ENCODE peak calls at places on chromosomes 11 and 22, in ten cellular contexts. L is right atrium auricular region; A is heart right ventricle; X is left ventricle myocardium inferior; S is ovary; Y is spleen; G is PC-3; R is CD8-positive, alpha-beta T cell; Q is kidney; J is fibroblast of lung. N is an unnamed sample. For H3K4me1, the result is how much of the 10 kb centered on the place peaks cover.

GRCh38 chr22:29994027-29994715 is 86.1 kb upstream of the HORMAD2 start:
- DNase-seq in L (no peak), A (no peak), X (no peak), S (no peak), Y (no peak), G (peak), R (no peak), Q (no peak), J (peak), N (no peak)

GRCh38 chr22:47918936-47919505 is 1156.6 kb downstream of the TBC1D22A start:
- DNase-seq in L (no peak), A (no peak), X (no peak), S (no peak), Y (no peak), G (no peak), R (no peak), Q (no peak), J (no peak), N (no peak)

GRCh38 chr11:2774173-2775082 is 74.6 kb upstream of the KCNQ1OT1 start:
- DNase-seq in L (peak), A (peak), X (no peak), S (peak), Y (peak), G (no peak), R (peak), Q (no peak), J (no peak), N (peak)

GRCh38 chr22:49353185-49353584 is 474.5 kb downstream of the BRD1 start:
- DNase-seq in L (no peak), A (no peak), X (no peak), S (no peak), Y (peak), G (no peak), R (no peak), Q (peak), J (no peak), N (no peak)

GRCh38 chr11:3130269-3131071 is 34.6 kb downstream of the OSBPL5 start:
- DNase-seq in L (no peak), A (no peak), X (peak), S (no peak), Y (peak), G (peak), R (no peak), Q (peak), J (no peak), N (no peak)

GRCh38 chr11:105456950-105457349 is 152.9 kb upstream of the GRIA4 start:
- DNase-seq in L (no peak), A (no peak), X (no peak), S (no peak), Y (no peak), G (no peak), R (no peak), Q (no peak), J (no peak), N (no peak)

GRCh38 chr22:43835736-43836135 is 23.6 kb upstream of the EFCAB6 start:
- DNase-seq in L (no peak), A (no peak), X (no peak), S (no peak), Y (no peak), G (no peak), R (no peak), Q (no peak), J (no peak), N (no peak)

GRCh38 chr11:130774703-130775102 is 141.6 kb downstream of the SNX19 start:
- DNase-seq in L (no peak), A (peak), X (peak), S (no peak), Y (no peak), G (peak), R (no peak), Q (no peak), J (no peak), N (no peak)

GRCh38 chr11:1310315-1310687 is 869 bp upstream of the TOLLIP start:
- DNase-seq in L (no peak), A (no peak), X (no peak), S (no peak), Y (no peak), G (no peak), R (no peak), Q (no peak), J (no peak), N (no peak)

GRCh38 chr11:47714554-47715081 is 551 bp downstream of the AGBL2 start:
- DNase-seq in L (no peak), A (no peak), X (no peak), S (no peak), Y (peak), G (no peak), R (peak), Q (no peak), J (peak), N (peak)

GRCh38 chr11:122177238-122177637 is 61.2 kb upstream of the BLID start:
- DNase-seq in L (no peak), A (no peak), X (no peak), S (no peak), Y (no peak), G (no peak), R (no peak), Q (no peak), J (no peak), N (no peak)

GRCh38 chr11:121936375-121936774 is 179.6 kb downstream of the BLID start:
- DNase-seq in L (no peak), A (no peak), X (no peak), S (no peak), Y (no peak), G (peak), R (no peak), Q (no peak), J (peak), N (no peak)

GRCh38 chr11:4606231-4607015 is 1.6 kb downstream of the TRIM68 start:
- DNase-seq in L (no peak), A (no peak), X (no peak), S (no peak), Y (no peak), G (peak), R (no peak), Q (no peak), J (peak), N (no peak)

GRCh38 chr11:27458182-27458581 is 14.4 kb downstream of the LGR4 start:
- DNase-seq in L (no peak), A (no peak), X (no peak), S (no peak), Y (no peak), G (no peak), R (no peak), Q (no peak), J (no peak), N (no peak)

GRCh38 chr11:30585067-30585891 is 874 bp downstream of the MPPED2 start:
- DNase-seq in L (no peak), A (peak), X (peak), S (no peak), Y (peak), G (no peak), R (no peak), Q (peak), J (no peak), N (peak)

GRCh38 chr22:33130473-33130872 is 72.3 kb upstream of the SYN3 start:
- DNase-seq in L (no peak), A (no peak), X (no peak), S (no peak), Y (no peak), G (no peak), R (no peak), Q (no peak), J (no peak), N (no peak)

GRCh38 chr11:128806496-128807261 is 60.4 kb downstream of the KCNJ1 start:
- DNase-seq in L (no peak), A (no peak), X (no peak), S (no peak), Y (no peak), G (no peak), R (no peak), Q (no peak), J (peak), N (no peak)

GRCh38 chr11:128804481-128804880 is 62.6 kb downstream of the KCNJ1 start:
- DNase-seq in L (no peak), A (no peak), X (no peak), S (no peak), Y (no peak), G (no peak), R (no peak), Q (no peak), J (peak), N (no peak)

GRCh38 chr11:128803440-128803839 is 63.7 kb downstream of the KCNJ1 start:
- DNase-seq in L (no peak), A (no peak), X (no peak), S (no peak), Y (no peak), G (no peak), R (no peak), Q (no peak), J (no peak), N (no peak)

GRCh38 chr11:128800871-128801417 is 66.2 kb downstream of the KCNJ1 start:
- DNase-seq in L (no peak), A (no peak), X (no peak), S (no peak), Y (no peak), G (no peak), R (no peak), Q (no peak), J (no peak), N (no peak)

GRCh38 chr11:128802358-128802981 is 64.6 kb downstream of the KCNJ1 start:
- DNase-seq in L (no peak), A (no peak), X (no peak), S (no peak), Y (no peak), G (peak), R (no peak), Q (no peak), J (no peak), N (no peak)
- TF ChIP-seq CTCF in L (peak), A (peak), X (peak), S (no peak), Y (peak), G (peak), R (no peak), Q (peak), J (peak), N (no peak)

DNA sequence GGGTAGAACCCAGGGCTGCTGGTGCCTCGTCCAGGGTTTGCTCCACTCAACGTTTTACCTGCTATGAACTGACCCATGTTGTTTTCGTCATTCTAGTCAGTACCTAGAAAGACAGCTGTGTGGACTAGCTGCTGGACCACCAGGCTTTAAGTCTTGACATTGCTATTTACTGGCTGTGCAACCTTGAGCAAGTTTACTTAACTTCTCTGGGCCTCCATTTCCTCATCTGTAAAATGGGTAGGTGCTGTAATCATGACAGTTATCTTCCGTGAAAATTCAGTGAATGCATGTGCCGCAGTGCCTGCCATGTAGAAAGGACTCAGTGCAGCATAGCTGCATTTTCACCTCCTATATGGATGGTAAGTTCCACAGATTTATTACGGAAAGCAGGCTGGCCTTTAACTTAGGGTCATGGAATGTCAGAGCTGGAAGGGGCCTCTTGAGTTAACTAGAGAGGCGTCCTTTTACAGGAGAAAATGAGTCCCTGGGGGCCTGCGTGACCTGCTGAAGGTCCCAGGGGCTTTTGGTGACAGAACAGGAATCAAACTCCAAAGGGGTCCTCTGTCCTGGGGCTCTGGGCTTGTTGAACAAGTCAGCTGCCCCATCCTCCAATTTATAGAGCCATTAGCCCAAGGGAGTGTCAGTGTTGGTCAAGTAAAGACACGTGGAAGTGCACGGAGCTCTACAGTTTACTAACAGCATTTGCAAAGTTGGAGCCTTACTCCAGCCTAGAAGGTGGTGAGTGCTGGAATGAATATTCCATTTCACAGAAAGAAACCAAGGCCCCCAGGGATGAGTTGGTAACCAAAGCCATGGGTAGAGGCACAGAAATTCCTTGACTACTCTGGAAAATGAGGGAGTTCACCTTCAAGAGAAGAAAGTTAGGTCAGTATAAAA is 12.0 kb upstream of the MALAT1 start:
- DNase-seq in L (no peak), A (no peak), X (no peak), S (no peak), Y (no peak), G (no peak), R (no peak), Q (peak), J (no peak), N (peak)
- H3K4me1 ChIP-seq in L (half or more), A (half or more), X (half or more), S (under half), Y (under half), G (under half), R (under half), Q (half or more), J (under half), N (under half)

DNA sequence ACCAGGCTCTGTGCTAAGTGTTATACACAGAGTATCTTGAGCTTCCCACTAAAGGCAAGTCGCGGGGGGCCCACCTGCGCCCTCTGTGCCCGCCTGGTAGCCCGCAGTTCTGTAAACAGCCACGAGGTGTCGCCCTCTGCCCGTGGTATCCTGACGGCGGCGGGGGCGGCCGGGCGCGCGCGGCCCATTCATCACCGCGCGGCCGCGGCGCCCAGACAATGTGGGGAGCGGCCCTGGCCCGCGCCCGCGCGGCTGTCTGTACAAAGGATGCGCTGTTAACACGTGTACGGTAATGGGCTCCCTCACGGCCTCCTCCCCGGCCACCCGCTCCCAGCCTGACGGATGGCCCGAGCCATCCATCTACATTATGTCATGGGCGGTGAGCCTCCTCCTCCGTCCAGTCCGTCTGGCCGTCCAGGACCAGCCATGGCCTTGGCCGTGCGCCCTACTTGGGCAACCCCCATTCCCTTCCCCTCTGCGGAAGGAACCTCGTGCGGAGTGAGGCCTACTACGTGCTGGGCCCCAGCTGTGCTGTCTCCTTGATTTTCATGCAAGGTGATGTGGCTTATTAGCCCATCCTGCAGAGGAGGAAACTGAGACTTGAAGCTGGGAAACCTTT is 99.4 kb downstream of the MIAT start:
- DNase-seq in L (peak), A (peak), X (peak), S (peak), Y (peak), G (peak), R (peak), Q (peak), J (peak), N (peak)
- H3K4me3 ChIP-seq in L (peak), A (peak), X (peak), S (no peak), Y (no peak), G (peak), R (no peak), Q (no peak), J (no peak), N (peak)

DNA sequence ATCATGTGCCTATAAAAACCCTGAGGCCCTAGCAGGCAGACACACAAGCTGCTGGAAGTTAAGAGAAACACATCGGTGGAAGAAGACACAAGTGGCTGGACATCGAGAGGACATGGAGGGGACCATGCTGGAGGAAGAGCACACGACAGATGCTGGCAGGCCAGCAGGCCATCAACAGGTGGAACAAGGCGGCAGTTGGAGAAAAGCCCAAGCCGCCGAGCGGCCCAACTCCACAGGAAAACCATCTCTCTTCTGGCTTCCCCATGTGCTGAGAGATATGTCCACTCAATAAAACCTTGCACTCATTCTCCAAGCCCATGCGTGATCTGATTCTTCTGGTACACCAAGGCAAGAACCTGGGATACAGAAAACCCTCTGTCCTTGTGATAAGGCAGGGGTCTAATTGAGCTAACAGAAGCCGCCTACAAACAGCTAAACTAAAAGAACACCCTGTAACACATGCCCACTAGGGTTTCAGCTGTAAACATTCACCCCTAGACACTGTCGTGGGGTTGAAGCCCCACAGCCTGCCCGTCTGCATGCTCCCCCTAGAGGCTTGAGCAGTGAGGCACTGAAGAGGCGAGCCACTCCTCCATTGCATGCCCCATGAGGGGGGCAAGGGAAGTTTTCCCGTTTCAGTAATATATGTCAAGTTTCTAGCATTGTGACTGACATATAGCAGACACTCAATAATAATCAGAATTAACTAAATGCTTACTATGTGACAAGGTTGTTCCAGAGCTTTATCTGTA is 39.0 kb upstream of the MMP20 start:
- DNase-seq in L (no peak), A (no peak), X (no peak), S (no peak), Y (no peak), G (peak), R (no peak), Q (no peak), J (no peak), N (no peak)
- TF ChIP-seq CTCF in L (no peak), A (peak), X (no peak), S (no peak), Y (no peak), G (peak), R (no peak), Q (no peak), J (no peak), N (no peak)

GRCh38 chr11:14538271-14538925 is 18.2 kb upstream of the PSMA1 start:
- DNase-seq in L (no peak), A (no peak), X (peak), S (no peak), Y (no peak), G (no peak), R (no peak), Q (no peak), J (no peak), N (no peak)
- H3K4me1 ChIP-seq in L (under half), A (under half), X (half or more), S (under half), Y (under half), G (under half), R (under half), Q (under half), J (under half), N (under half)

GRCh38 chr11:24496371-24496727 is 504 bp upstream of the LUZP2 start:
- DNase-seq in L (no peak), A (no peak), X (no peak), S (no peak), Y (no peak), G (no peak), R (no peak), Q (no peak), J (peak), N (no peak)
- H3K4me3 ChIP-seq in L (peak), A (peak), X (peak), S (no peak), Y (no peak), G (peak), R (no peak), Q (peak), J (peak), N (peak)

GRCh38 chr11:70270104-70270876 is at the start of gene PPFIA1:
- DNase-seq in L (peak), A (peak), X (peak), S (peak), Y (peak), G (peak), R (peak), Q (peak), J (peak), N (peak)
- TF ChIP-seq CTCF in L (no peak), A (no peak), X (no peak), S (no peak), Y (peak), G (peak), R (peak), Q (peak), J (no peak), N (no peak)

DNA sequence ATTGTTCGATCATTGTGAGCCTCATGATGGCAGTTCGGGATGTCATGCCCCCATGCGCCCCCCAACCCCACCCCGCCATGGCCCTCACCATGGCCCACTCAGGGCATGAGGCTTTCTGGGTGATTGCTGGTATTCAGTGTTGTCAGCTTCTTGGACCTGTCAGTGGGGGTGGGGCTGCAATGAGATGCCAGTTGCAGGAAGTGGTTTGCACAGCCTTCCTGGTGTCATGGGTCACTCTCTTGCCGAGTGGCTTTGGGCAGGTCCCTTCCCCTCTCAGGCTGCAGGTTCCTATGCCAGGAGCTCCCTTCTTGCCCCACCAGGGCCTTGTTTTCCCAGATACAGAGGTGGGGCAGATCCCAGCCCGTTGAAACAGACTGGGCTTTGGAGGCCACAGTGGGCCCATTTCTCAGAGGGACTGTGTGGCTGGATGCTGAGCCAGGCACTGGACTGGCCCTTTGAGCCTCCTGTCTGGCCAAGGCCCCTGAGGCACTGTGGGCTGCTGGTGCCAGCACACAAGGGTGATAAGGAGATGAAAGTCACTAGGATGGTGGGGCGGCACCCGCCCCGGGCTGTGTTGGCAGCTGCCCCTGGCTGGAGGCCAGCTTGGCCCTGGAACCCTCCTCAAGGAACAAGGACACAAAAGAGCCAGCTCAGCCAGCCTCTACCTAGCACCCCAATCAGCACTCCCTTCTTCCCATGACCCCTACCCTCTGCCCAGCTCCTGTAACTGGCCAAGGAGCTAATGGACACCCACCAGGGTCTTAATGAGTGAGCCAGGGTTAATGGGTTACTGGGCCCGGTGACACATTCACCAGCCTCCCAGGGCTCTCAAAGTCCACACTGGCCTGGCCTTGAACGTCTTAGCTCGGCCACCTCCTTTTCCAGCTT is 1.5 kb upstream of the GGT1 start:
- DNase-seq in L (no peak), A (no peak), X (peak), S (no peak), Y (no peak), G (no peak), R (no peak), Q (peak), J (no peak), N (no peak)
- H3K4me1 ChIP-seq in L (under half), A (under half), X (under half), S (under half), Y (under half), G (under half), R (under half), Q (under half), J (under half), N (under half)

N was measured in tibial artery.